ENCODE peak calls at places on chromosomes 3 and 15, in nine cellular contexts. M is A673, Y is stomach, V is gastrocnemius medialis, N is lower lobe of right lung, U is PC-9, J is uterus, H is psoas muscle, B is IMR-90. O is an unnamed sample.

GRCh38 chr3:155554777-155555445 is 190.0 kb downstream of the PLCH1 start:
- DNase-seq in V (no peak), M (no peak), B (no peak), N (no peak), Y (no peak), U (no peak), H (no peak), J (no peak), O (peak)

GRCh38 chr3:104825116-104825515 is 541.6 kb upstream of the ALCAM start:
- DNase-seq in M (peak), V (no peak), H (no peak), J (no peak), N (no peak), Y (no peak), U (no peak), B (peak), O (no peak)

GRCh38 chr3:13019243-13019701 is 54.0 kb downstream of the IQSEC1 start:
- DNase-seq in M (no peak), V (no peak), H (peak), B (peak), J (no peak), U (no peak), N (peak), Y (no peak), O (peak)

GRCh38 chr15:55907797-55908196 is 85.6 kb downstream of the NEDD4 start:
- DNase-seq in Y (no peak), U (peak), M (peak), H (no peak), J (no peak), B (peak), V (peak), N (no peak), O (peak)

GRCh38 chr3:94032187-94032586 is 3.8 kb upstream of the STX19 start:
- DNase-seq in H (no peak), Y (no peak), U (no peak), N (no peak), J (no peak), B (peak), M (no peak), V (no peak), O (no peak)

GRCh38 chr3:197376735-197377555 is 78.5 kb upstream of the DLG1 start:
- DNase-seq in M (no peak), B (no peak), Y (no peak), U (no peak), H (no peak), J (no peak), N (no peak), V (no peak), O (no peak)

GRCh38 chr3:77319711-77320110 is 279.8 kb downstream of the ROBO2 start:
- DNase-seq in H (no peak), Y (no peak), V (no peak), M (peak), N (no peak), J (no peak), U (no peak), B (peak), O (no peak)

GRCh38 chr3:169945313-169945712 is 21.3 kb upstream of the SEC62 start:
- DNase-seq in M (peak), H (no peak), Y (peak), V (no peak), U (no peak), N (peak), B (no peak), J (no peak), O (no peak)

GRCh38 chr15:50390549-50391264 is 33.5 kb upstream of the USP8 start:
- DNase-seq in V (no peak), U (peak), H (no peak), M (no peak), J (no peak), B (no peak), N (no peak), Y (no peak), O (no peak)

GRCh38 chr3:46113608-46114007 is 86.3 kb upstream of the XCR1 start:
- DNase-seq in U (no peak), H (no peak), M (no peak), N (no peak), B (no peak), J (no peak), Y (no peak), V (no peak), O (no peak)

GRCh38 chr3:80408322-80408721 is 640.5 kb upstream of the ROBO1 start:
- DNase-seq in N (no peak), B (no peak), M (peak), J (no peak), H (no peak), V (no peak), Y (no peak), U (no peak), O (no peak)

GRCh38 chr15:60875681-60876080 is 353.4 kb downstream of the RORA start:
- DNase-seq in H (no peak), J (no peak), V (no peak), U (no peak), M (no peak), Y (no peak), B (no peak), N (no peak), O (no peak)

GRCh38 chr15:68470049-68470738 is 38.2 kb upstream of the ITGA11 start:
- DNase-seq in U (no peak), M (no peak), B (no peak), H (no peak), Y (no peak), J (no peak), V (no peak), N (no peak), O (no peak)

GRCh38 chr3:71051893-71052687 is 531.4 kb downstream of the FOXP1 start:
- DNase-seq in M (peak), B (peak), V (no peak), J (no peak), Y (no peak), N (no peak), H (no peak), U (no peak), O (no peak)

GRCh38 chr3:77381426-77381825 is 341.5 kb downstream of the ROBO2 start:
- DNase-seq in U (no peak), B (no peak), M (no peak), H (no peak), J (no peak), Y (no peak), N (no peak), V (no peak), O (no peak)

GRCh38 chr3:43268636-43269035 is 17.7 kb upstream of the SNRK start:
- DNase-seq in N (no peak), J (no peak), Y (no peak), H (no peak), U (no peak), B (no peak), M (no peak), V (no peak), O (no peak)

GRCh38 chr15:45640610-45641009 is 5.8 kb downstream of the SQOR start:
- DNase-seq in M (no peak), V (peak), Y (no peak), J (no peak), B (peak), H (no peak), N (no peak), U (peak), O (peak)
- H3K27ac ChIP-seq in M (no peak), V (peak), Y (peak), J (peak), B (peak), H (peak), N (peak), U (peak), O (peak)

GRCh38 chr3:129881261-129881660 is 12.2 kb downstream of the TMCC1 start:
- DNase-seq in Y (no peak), H (no peak), V (no peak), U (no peak), M (no peak), B (no peak), J (no peak), N (no peak), O (no peak)
- H3K27ac ChIP-seq in Y (no peak), H (no peak), V (no peak), U (no peak), M (no peak), B (no peak), J (no peak), N (no peak), O (no peak)

DNA sequence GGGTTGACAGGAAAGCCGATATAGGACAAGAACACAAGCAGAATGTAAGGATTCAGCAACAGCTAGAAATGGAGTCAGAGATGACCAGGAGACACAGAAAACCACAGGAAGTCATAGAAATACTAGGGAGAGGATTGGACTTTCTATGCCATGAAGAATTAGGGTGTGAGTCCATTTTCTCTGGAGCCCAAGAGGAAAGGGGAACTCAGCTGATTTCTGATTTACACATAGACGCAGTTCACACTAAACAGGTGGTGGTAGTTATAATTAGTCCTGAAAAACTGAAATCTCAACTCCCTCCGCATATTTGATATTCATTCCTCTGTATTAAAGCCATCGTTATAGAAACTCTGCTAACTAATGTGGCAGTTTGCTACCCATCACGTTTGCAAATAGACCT is 292.7 kb upstream of the STT3B start:
- DNase-seq in H (no peak), U (no peak), M (no peak), N (no peak), B (no peak), V (no peak), J (no peak), Y (no peak), O (no peak)
- H3K27ac ChIP-seq in H (no peak), U (no peak), M (no peak), N (no peak), B (no peak), V (no peak), J (no peak), Y (no peak), O (no peak)

DNA sequence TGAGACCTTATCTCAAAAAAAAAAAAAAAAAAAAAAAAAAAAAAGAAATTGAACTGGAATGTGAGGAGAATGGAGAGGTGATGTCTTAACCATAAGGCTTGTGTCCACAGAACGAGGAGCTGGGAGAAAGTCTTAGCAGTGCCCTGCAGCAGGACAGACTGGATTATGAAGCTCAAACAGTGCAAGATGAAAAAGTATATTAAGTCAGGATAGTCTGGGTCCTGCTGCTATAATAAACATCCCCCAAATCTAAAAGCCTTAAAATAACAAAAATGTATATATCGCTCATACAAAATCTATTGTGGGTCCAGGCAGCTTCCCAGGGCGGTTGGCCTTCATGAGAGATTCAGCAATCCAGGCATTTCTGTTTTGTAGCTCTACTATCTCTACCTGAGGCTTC is 175.5 kb downstream of the RAB11A start:
- DNase-seq in N (no peak), H (no peak), Y (no peak), V (no peak), J (no peak), B (no peak), M (no peak), U (no peak), O (no peak)
- H3K27ac ChIP-seq in N (no peak), H (no peak), Y (no peak), V (no peak), J (no peak), B (no peak), M (no peak), U (no peak), O (no peak)

GRCh38 chr3:126290325-126290724 is 66.9 kb downstream of the KLF15 start:
- DNase-seq in J (no peak), M (peak), B (no peak), Y (no peak), H (no peak), U (no peak), N (no peak), V (no peak), O (no peak)
- H3K27ac ChIP-seq in J (no peak), M (peak), B (no peak), Y (no peak), H (no peak), U (no peak), N (no peak), V (no peak), O (no peak)

GRCh38 chr3:40876496-40876895 is 322.8 kb upstream of the CTNNB1 start:
- DNase-seq in B (no peak), U (no peak), J (no peak), H (no peak), Y (no peak), M (no peak), V (no peak), N (no peak), O (no peak)

GRCh38 chr3:40876019-40876418 is 323.3 kb upstream of the CTNNB1 start:
- DNase-seq in B (no peak), J (no peak), M (no peak), V (no peak), N (no peak), H (no peak), U (no peak), Y (no peak), O (no peak)

GRCh38 chr3:40878464-40878905 is 320.8 kb upstream of the CTNNB1 start:
- DNase-seq in J (no peak), N (no peak), U (no peak), M (no peak), V (no peak), B (no peak), H (no peak), Y (no peak), O (no peak)

GRCh38 chr3:40875581-40875980 is 323.7 kb upstream of the CTNNB1 start:
- DNase-seq in U (no peak), V (no peak), J (no peak), N (no peak), Y (no peak), M (no peak), H (no peak), B (no peak), O (no peak)

DNA sequence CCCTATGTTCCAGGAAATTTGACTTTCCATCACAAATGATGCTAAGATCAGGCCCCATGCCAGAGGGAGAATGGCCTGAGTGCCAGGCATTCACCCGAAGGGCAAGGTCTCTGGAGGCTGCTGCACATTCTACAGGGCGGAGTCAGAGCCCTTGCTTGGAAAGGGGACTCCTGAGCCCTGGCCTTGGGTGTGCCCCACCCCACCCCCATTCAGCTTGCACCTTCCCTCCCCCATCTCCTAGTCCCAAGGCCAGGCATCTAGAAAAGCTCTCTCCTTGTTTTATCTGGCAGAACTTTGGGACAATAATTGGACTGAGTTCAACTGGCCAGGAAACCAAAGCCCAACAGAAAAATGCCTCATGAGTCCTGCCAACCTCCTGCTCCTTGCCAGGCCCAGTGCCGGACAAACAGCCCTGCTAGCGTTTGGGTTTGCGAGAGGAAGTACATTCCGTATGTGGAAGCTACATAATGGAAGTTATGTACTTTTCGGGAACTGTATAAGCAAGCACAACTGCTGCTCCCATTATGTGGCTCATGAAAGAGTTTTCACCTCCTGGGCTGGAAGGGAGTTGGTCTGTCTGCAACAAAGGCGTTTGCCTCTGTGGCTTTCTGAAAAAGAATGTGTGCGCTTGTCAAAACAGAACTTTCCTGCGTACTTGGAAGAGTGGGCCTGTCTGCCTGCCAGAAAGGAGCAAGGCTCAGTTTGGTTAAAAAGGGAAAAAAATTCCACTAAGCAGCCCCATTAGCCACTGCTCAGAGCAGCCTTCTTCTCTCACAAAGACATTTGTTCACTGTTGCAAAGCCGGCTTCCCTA is 321.4 kb upstream of the CTNNB1 start:
- DNase-seq in N (peak), H (peak), J (peak), B (no peak), Y (peak), V (peak), U (no peak), M (no peak), O (peak)
- H3K27ac ChIP-seq in N (peak), H (peak), J (peak), B (no peak), Y (peak), V (peak), U (no peak), M (no peak), O (peak)

GRCh38 chr3:57141719-57142118 is 23.4 kb downstream of the IL17RD start:
- DNase-seq in J (no peak), N (no peak), B (no peak), U (no peak), Y (no peak), M (no peak), V (no peak), H (no peak), O (no peak)
- H3K27ac ChIP-seq in J (peak), N (no peak), B (no peak), U (no peak), Y (no peak), M (no peak), V (no peak), H (no peak), O (peak)

DNA sequence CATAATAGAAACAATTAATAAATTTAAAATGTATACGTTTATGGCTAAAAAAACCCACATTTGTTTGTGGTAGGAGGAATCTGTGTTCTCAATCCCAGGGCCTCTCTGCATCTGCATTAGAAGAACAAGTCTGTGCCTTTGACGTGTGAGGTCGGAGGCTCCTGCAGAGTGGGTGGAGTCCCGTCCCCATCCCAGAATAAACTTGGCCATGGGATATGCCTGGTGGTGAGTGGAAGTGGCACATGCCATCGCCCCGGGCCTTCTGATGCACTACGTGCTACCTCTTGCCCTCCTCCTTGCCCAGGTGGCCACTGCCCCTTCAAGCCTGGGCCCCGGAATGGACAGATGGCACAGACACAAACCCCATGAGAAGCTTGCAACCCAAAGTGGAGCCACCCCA is 131.1 kb upstream of the NSMCE3 start:
- DNase-seq in B (no peak), Y (no peak), U (no peak), J (no peak), M (no peak), V (no peak), N (no peak), H (no peak), O (no peak)
- H3K27ac ChIP-seq in B (no peak), Y (no peak), U (no peak), J (no peak), M (no peak), V (no peak), N (no peak), H (no peak), O (no peak)

O was measured in hepatocyte.